ENCODE peak calls at places on chromosomes 3 and 15, in seven cellular contexts. C, Z, T, Q, G, R and H are unnamed samples.

GRCh38 chr15:66290518-66290917 is 2.9 kb upstream of the DIS3L start:
- DNase-seq in C (no peak), Z (no peak), T (no peak), Q (no peak), G (no peak), R (no peak), H (peak)

GRCh38 chr3:44762170-44762677 is 630 bp downstream of the KIF15 start:
- DNase-seq in C (no peak), Z (no peak), T (no peak), Q (no peak), G (no peak), R (no peak), H (no peak)

GRCh38 chr15:100614336-100614735 is 11.9 kb downstream of the ASB7 start:
- DNase-seq in C (no peak), Z (no peak), T (no peak), Q (no peak), G (no peak), R (no peak), H (no peak)

GRCh38 chr15:42092666-42093445 is 1.5 kb downstream of the PLA2G4D start:
- DNase-seq in C (no peak), Z (no peak), T (peak), Q (no peak), G (no peak), R (peak), H (no peak)

GRCh38 chr15:56719021-56719612 is 14.2 kb downstream of the ZNF280D start:
- DNase-seq in C (no peak), Z (no peak), T (no peak), Q (no peak), G (no peak), R (no peak), H (no peak)

GRCh38 chr3:29922990-29923746 is 642.3 kb downstream of the RBMS3 start:
- DNase-seq in C (no peak), Z (no peak), T (peak), Q (no peak), G (no peak), R (no peak), H (peak)

GRCh38 chr3:192831111-192831644 is 86.5 kb downstream of the MB21D2 start:
- DNase-seq in C (no peak), Z (no peak), T (no peak), Q (no peak), G (no peak), R (no peak), H (no peak)

GRCh38 chr15:41984622-41985021 is 12.3 kb upstream of the EHD4 start:
- DNase-seq in C (no peak), Z (no peak), T (peak), Q (no peak), G (no peak), R (no peak), H (no peak)

GRCh38 chr3:80559701-80560100 is 791.9 kb upstream of the ROBO1 start:
- DNase-seq in C (no peak), Z (no peak), T (no peak), Q (no peak), G (no peak), R (no peak), H (no peak)

GRCh38 chr15:88954431-88955277 is 41.5 kb upstream of the MFGE8 start:
- DNase-seq in C (no peak), Z (no peak), T (no peak), Q (no peak), G (no peak), R (peak), H (no peak)